ENCODE peak calls at places on chromosomes 1 and 21, in eight cellular contexts. D, X, Q, M, E, S, K and U are unnamed samples.
A peak's percentile ranks its signal among the peaks of the same experiment; 100 is the strongest.

GRCh38 chr21:27703806-27704205 is 736.9 kb upstream of the ADAMTS5 start:
- DNase-seq in D (no peak), X (no peak), Q (no peak), M (no peak), E (no peak), S (no peak), K (no peak), U (no peak)

GRCh38 chr1:79089946-79090345 is 83.4 kb upstream of the ADGRL4 start:
- DNase-seq in D (no peak), X (no peak), Q (no peak), M (no peak), E (no peak), S (no peak), K (no peak), U (no peak)

GRCh38 chr1:197994907-197995407 is 77.8 kb downstream of the LHX9 start:
- DNase-seq in D (no peak), X (no peak), Q (no peak), M (no peak), E (no peak), S (no peak), K (no peak), U (no peak)

GRCh38 chr21:36135391-36136094 is 664 bp downstream of the CBR3 start:
- DNase-seq in D (peak; percentile 73), X (peak; percentile 83), Q (peak; percentile 41), M (peak; percentile 35), E (peak; percentile 68), S (peak; percentile 21), K (peak; percentile 43), U (peak; percentile 8)

GRCh38 chr1:154328318-154329151 is 3.2 kb downstream of the ATP8B2 start:
- DNase-seq in D (peak; percentile 88), X (peak; percentile 85), Q (peak; percentile 83), M (peak; percentile 79), E (no peak), S (peak; percentile 51), K (peak; percentile 83), U (no peak)

GRCh38 chr1:206690516-206690915 is 5.8 kb downstream of the MAPKAPK2 start:
- DNase-seq in D (no peak), X (peak; percentile 74), Q (no peak), M (no peak), E (no peak), S (no peak), K (no peak), U (no peak)

GRCh38 chr1:47443530-47444316 is 5.9 kb downstream of the FOXD2 start:
- DNase-seq in D (no peak), X (no peak), Q (no peak), M (no peak), E (no peak), S (no peak), K (no peak), U (no peak)

GRCh38 chr21:31218830-31219608 is 125.0 kb downstream of the TIAM1 start:
- DNase-seq in D (no peak), X (peak; percentile 50), Q (no peak), M (no peak), E (peak; percentile 19), S (peak; percentile 25), K (no peak), U (no peak)

GRCh38 chr1:48776400-48777218 is at the start of gene BEND5:
- DNase-seq in D (peak; percentile 59), X (peak; percentile 46), Q (peak; percentile 20), M (peak; percentile 1), E (no peak), S (peak; percentile 85), K (peak; percentile 67), U (no peak)

GRCh38 chr1:50667710-50668356 is 244.6 kb upstream of the DMRTA2 start:
- DNase-seq in D (no peak), X (no peak), Q (no peak), M (no peak), E (no peak), S (no peak), K (no peak), U (no peak)